ENCODE peak calls at places on chromosome 22, in four cellular contexts. One of them, this sample, is unnamed.

GRCh38 chr22:47629273-47629711 is 866.8 kb downstream of the TBC1D22A start:
- DNase-seq in cardiac muscle cell: no peak
- DNase-seq in right lobe of liver: no peak
- DNase-seq in IMR-90: no peak
- DNase-seq in this sample: no peak

GRCh38 chr22:44811141-44811540 is 58.8 kb downstream of the ARHGAP8 start:
- DNase-seq in cardiac muscle cell: no peak
- DNase-seq in right lobe of liver: no peak
- DNase-seq in IMR-90: no peak
- DNase-seq in this sample: no peak

GRCh38 chr22:40613025-40613424 is 23.5 kb downstream of the MRTFA start:
- DNase-seq in cardiac muscle cell: no peak
- DNase-seq in right lobe of liver: no peak
- DNase-seq in IMR-90: no peak
- DNase-seq in this sample: no peak

GRCh38 chr22:26589367-26589844 is 526 bp downstream of the TPST2 start:
- DNase-seq in cardiac muscle cell: peak; percentile 24
- DNase-seq in right lobe of liver: peak; percentile 90
- DNase-seq in IMR-90: peak; percentile 12
- DNase-seq in this sample: no peak

GRCh38 chr22:45689195-45689594 is 17.6 kb downstream of the ATXN10 start:
- DNase-seq in cardiac muscle cell: no peak
- DNase-seq in right lobe of liver: no peak
- DNase-seq in IMR-90: no peak
- DNase-seq in this sample: no peak

GRCh38 chr22:44538071-44538470 is 40.0 kb upstream of the RTL6 start:
- DNase-seq in cardiac muscle cell: peak; percentile 71
- DNase-seq in right lobe of liver: no peak
- DNase-seq in IMR-90: peak; percentile 43
- DNase-seq in this sample: no peak

GRCh38 chr22:23305922-23306374 is 125.6 kb downstream of the BCR start:
- DNase-seq in cardiac muscle cell: peak; percentile 96
- DNase-seq in right lobe of liver: no peak
- DNase-seq in IMR-90: peak; percentile 81
- DNase-seq in this sample: peak; percentile 43

GRCh38 chr22:39239561-39240423 is 5.0 kb downstream of the PDGFB start:
- DNase-seq in cardiac muscle cell: no peak
- DNase-seq in right lobe of liver: peak; percentile 85
- DNase-seq in IMR-90: no peak
- DNase-seq in this sample: no peak

GRCh38 chr22:40238425-40239344 is 61.0 kb downstream of the TNRC6B start:
- DNase-seq in cardiac muscle cell: peak; percentile 84
- DNase-seq in right lobe of liver: no peak
- DNase-seq in IMR-90: peak; percentile 74
- DNase-seq in this sample: no peak

GRCh38 chr22:41366323-41367014 is 15.3 kb upstream of the TEF start:
- DNase-seq in cardiac muscle cell: no peak
- DNase-seq in right lobe of liver: no peak
- DNase-seq in IMR-90: no peak
- DNase-seq in this sample: no peak

GRCh38 chr22:44932493-44932892 is 77.3 kb downstream of the PHF21B start:
- DNase-seq in cardiac muscle cell: no peak
- DNase-seq in right lobe of liver: no peak
- DNase-seq in IMR-90: no peak
- DNase-seq in this sample: no peak

GRCh38 chr22:31652911-31653684 is 8.9 kb downstream of the PISD start:
- DNase-seq in cardiac muscle cell: no peak
- DNase-seq in right lobe of liver: no peak
- DNase-seq in IMR-90: no peak
- DNase-seq in this sample: no peak

GRCh38 chr22:27670701-27671412 is 130.7 kb downstream of the MN1 start:
- DNase-seq in cardiac muscle cell: peak; percentile 44
- DNase-seq in right lobe of liver: no peak
- DNase-seq in IMR-90: no peak
- DNase-seq in this sample: no peak

GRCh38 chr22:27687984-27688545 is 113.5 kb downstream of the MN1 start:
- DNase-seq in cardiac muscle cell: no peak
- DNase-seq in right lobe of liver: no peak
- DNase-seq in IMR-90: no peak
- DNase-seq in this sample: no peak

GRCh38 chr22:26986051-26986881 is 328.9 kb downstream of the MIAT start:
- DNase-seq in cardiac muscle cell: no peak
- DNase-seq in right lobe of liver: no peak
- DNase-seq in IMR-90: no peak
- DNase-seq in this sample: no peak

GRCh38 chr22:39525658-39525975 is 5.3 kb downstream of the ATF4 start:
- DNase-seq in cardiac muscle cell: no peak
- DNase-seq in right lobe of liver: no peak
- DNase-seq in IMR-90: no peak
- DNase-seq in this sample: no peak

GRCh38 chr22:40202225-40202944 is 24.7 kb downstream of the TNRC6B start:
- DNase-seq in cardiac muscle cell: no peak
- DNase-seq in right lobe of liver: no peak
- DNase-seq in IMR-90: peak; percentile 51
- DNase-seq in this sample: no peak

GRCh38 chr22:46112405-46112804 is 37.9 kb upstream of the PPARA start:
- DNase-seq in cardiac muscle cell: no peak
- DNase-seq in right lobe of liver: no peak
- DNase-seq in IMR-90: no peak
- DNase-seq in this sample: no peak

GRCh38 chr22:23678133-23678532 is 12.7 kb upstream of the RGL4 start:
- DNase-seq in cardiac muscle cell: no peak
- DNase-seq in right lobe of liver: no peak
- DNase-seq in IMR-90: no peak
- DNase-seq in this sample: no peak

GRCh38 chr22:39319284-39320170 is at the start of gene RPL3:
- DNase-seq in cardiac muscle cell: peak; percentile 99
- DNase-seq in right lobe of liver: peak; percentile 97
- DNase-seq in IMR-90: peak; percentile 99
- DNase-seq in this sample: peak; percentile 80

GRCh38 chr22:46453006-46453828 is 84.2 kb downstream of the CELSR1 start:
- DNase-seq in cardiac muscle cell: peak; percentile 21
- DNase-seq in right lobe of liver: peak; percentile 73
- DNase-seq in IMR-90: no peak
- DNase-seq in this sample: no peak

GRCh38 chr22:47213571-47214230 is 451.3 kb downstream of the TBC1D22A start:
- DNase-seq in cardiac muscle cell: peak; percentile 16
- DNase-seq in right lobe of liver: no peak
- DNase-seq in IMR-90: no peak
- DNase-seq in this sample: no peak

GRCh38 chr22:40257979-40258378 is 80.3 kb downstream of the TNRC6B start:
- DNase-seq in cardiac muscle cell: peak; percentile 48
- DNase-seq in right lobe of liver: no peak
- DNase-seq in IMR-90: peak; percentile 65
- DNase-seq in this sample: no peak

GRCh38 chr22:45164217-45165123 is 745 bp downstream of the NUP50 start:
- DNase-seq in cardiac muscle cell: peak; percentile 41
- DNase-seq in right lobe of liver: peak; percentile 55
- DNase-seq in IMR-90: no peak
- DNase-seq in this sample: no peak

GRCh38 chr22:49826603-49827306 is 918 bp downstream of the BRD1 start:
- DNase-seq in cardiac muscle cell: peak; percentile 57
- DNase-seq in right lobe of liver: peak; percentile 66
- DNase-seq in IMR-90: peak; percentile 32
- DNase-seq in this sample: no peak

GRCh38 chr22:33051960-33052839 is 6.0 kb downstream of the SYN3 start:
- DNase-seq in cardiac muscle cell: no peak
- DNase-seq in right lobe of liver: no peak
- DNase-seq in IMR-90: no peak
- DNase-seq in this sample: no peak

GRCh38 chr22:23862103-23862502 is 4.4 kb downstream of the SLC2A11 start:
- DNase-seq in cardiac muscle cell: peak; percentile 70
- DNase-seq in right lobe of liver: no peak
- DNase-seq in IMR-90: peak; percentile 52
- DNase-seq in this sample: no peak

GRCh38 chr22:21791635-21792625 is 56.3 kb upstream of the YPEL1 start:
- DNase-seq in cardiac muscle cell: peak; percentile 50
- DNase-seq in right lobe of liver: no peak
- DNase-seq in IMR-90: peak; percentile 62
- DNase-seq in this sample: no peak

GRCh38 chr22:23522642-23523251 is 57.3 kb downstream of the IGLL1 start:
- DNase-seq in cardiac muscle cell: peak; percentile 40
- DNase-seq in right lobe of liver: no peak
- DNase-seq in IMR-90: no peak
- DNase-seq in this sample: no peak

GRCh38 chr22:38223289-38223960 is 21.6 kb downstream of the MAFF start:
- DNase-seq in cardiac muscle cell: no peak
- DNase-seq in right lobe of liver: no peak
- DNase-seq in IMR-90: no peak
- DNase-seq in this sample: no peak
- TF ChIP-seq CTCF in cardiac muscle cell: no peak
- TF ChIP-seq CTCF in right lobe of liver: no peak
- TF ChIP-seq CTCF in IMR-90: no peak
- TF ChIP-seq CTCF in this sample: no peak

GRCh38 chr22:19890502-19891349 is 36.1 kb upstream of the GNB1L start:
- DNase-seq in cardiac muscle cell: no peak
- DNase-seq in right lobe of liver: no peak
- DNase-seq in IMR-90: no peak
- DNase-seq in this sample: no peak
- H3K4me1 ChIP-seq in cardiac muscle cell: peaks cover 10% of the 10 kb centered on the region
- H3K4me1 ChIP-seq in right lobe of liver: no peaks in the 10 kb centered on the region
- H3K4me1 ChIP-seq in IMR-90: peaks cover 42% of the 10 kb centered on the region
- H3K4me1 ChIP-seq in this sample: no peaks in the 10 kb centered on the region

GRCh38 chr22:43272869-43273318 is 70.3 kb downstream of the SCUBE1 start:
- DNase-seq in cardiac muscle cell: no peak
- DNase-seq in right lobe of liver: peak; percentile 64
- DNase-seq in IMR-90: no peak
- DNase-seq in this sample: no peak
- TF ChIP-seq CTCF in cardiac muscle cell: no peak
- TF ChIP-seq CTCF in right lobe of liver: no peak
- TF ChIP-seq CTCF in IMR-90: no peak
- TF ChIP-seq CTCF in this sample: no peak

GRCh38 chr22:19766506-19767426 is 6.2 kb downstream of the TBX1 start:
- DNase-seq in cardiac muscle cell: peak; percentile 22
- DNase-seq in right lobe of liver: peak; percentile 71
- DNase-seq in IMR-90: no peak
- DNase-seq in this sample: no peak
- H3K4me1 ChIP-seq in cardiac muscle cell: no peaks in the 10 kb centered on the region
- H3K4me1 ChIP-seq in right lobe of liver: no peaks in the 10 kb centered on the region
- H3K4me1 ChIP-seq in IMR-90: no peaks in the 10 kb centered on the region
- H3K4me1 ChIP-seq in this sample: no peaks in the 10 kb centered on the region

DNA sequence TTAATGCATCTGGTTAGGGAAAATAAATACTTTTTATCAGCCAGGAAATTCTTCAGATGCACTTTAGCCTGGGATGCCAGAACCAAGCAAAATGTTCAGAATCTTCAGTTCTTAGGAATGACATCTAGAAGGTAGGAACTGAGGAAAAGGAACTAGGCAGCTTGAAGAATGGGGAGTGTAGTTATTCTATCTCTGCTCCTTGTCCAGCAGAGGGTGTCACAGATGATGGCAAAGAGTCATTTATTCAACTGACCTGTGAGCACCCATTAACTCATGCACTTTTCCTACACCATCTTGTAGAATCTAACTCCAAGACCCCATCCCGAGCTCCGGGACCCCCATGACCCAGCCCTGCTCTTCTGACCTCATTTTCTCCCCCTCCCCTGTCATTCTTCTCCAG is 122.1 kb upstream of the ISX start:
- DNase-seq in cardiac muscle cell: no peak
- DNase-seq in right lobe of liver: no peak
- DNase-seq in IMR-90: no peak
- DNase-seq in this sample: no peak
- TF ChIP-seq CTCF in cardiac muscle cell: no peak
- TF ChIP-seq CTCF in right lobe of liver: no peak
- TF ChIP-seq CTCF in IMR-90: no peak
- TF ChIP-seq CTCF in this sample: no peak

DNA sequence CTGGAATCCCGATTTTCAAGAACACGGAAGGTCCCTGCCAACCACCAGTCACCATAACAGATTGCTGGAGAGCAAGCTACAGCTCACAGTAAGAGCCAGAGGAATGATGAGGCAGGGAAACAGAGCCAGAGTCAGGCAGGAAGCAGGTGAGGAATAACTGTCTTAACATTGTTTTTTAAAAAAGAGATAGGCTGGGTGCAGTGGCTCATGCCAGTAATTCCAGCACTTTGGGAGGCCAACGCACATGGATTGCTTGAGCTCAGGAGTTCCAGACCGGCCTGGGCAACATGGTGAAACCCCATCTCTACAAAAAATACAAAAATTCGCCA is 13.5 kb upstream of the CASTOR1 start:
- DNase-seq in cardiac muscle cell: no peak
- DNase-seq in right lobe of liver: no peak
- DNase-seq in IMR-90: no peak
- DNase-seq in this sample: no peak
- H3K4me1 ChIP-seq in cardiac muscle cell: no peaks in the 10 kb centered on the region
- H3K4me1 ChIP-seq in right lobe of liver: no peaks in the 10 kb centered on the region
- H3K4me1 ChIP-seq in IMR-90: peaks cover 13% of the 10 kb centered on the region
- H3K4me1 ChIP-seq in this sample: peaks cover 81% of the 10 kb centered on the region

This sample was measured in thoracic aorta.